ENCODE peak calls at places on chromosomes 3 and 15, in four cellular contexts. M is GM12878, J is HepG2, O is K562. E is an unnamed sample.

GRCh38 chr3:72896996-72897757 is 9.3 kb downstream of the GXYLT2 start:
- DNase-seq in M (no peak), O (no peak), J (no peak), E (no peak)

GRCh38 chr15:40106203-40107161 is 2.2 kb downstream of the BMF start:
- DNase-seq in O (peak), J (peak), M (peak), E (peak)

GRCh38 chr3:52047295-52047960 is 8.9 kb downstream of the DUSP7 start:
- DNase-seq in O (no peak), M (no peak), J (no peak), E (no peak)

GRCh38 chr3:34202975-34203374 is 404.5 kb downstream of the PDCD6IP start:
- DNase-seq in J (no peak), M (no peak), O (no peak), E (no peak)

GRCh38 chr15:43516801-43517353 is 531 bp upstream of the MAP1A start:
- DNase-seq in O (peak), M (no peak), J (no peak), E (no peak)

GRCh38 chr3:89525597-89525996 is 418.2 kb downstream of the EPHA3 start:
- DNase-seq in J (no peak), M (no peak), O (no peak), E (no peak)

GRCh38 chr3:193911784-193912183 is 224.2 kb upstream of the HES1 start:
- DNase-seq in O (no peak), M (no peak), J (no peak), E (no peak)

GRCh38 chr3:128282392-128283196 is 129.3 kb downstream of the EEFSEC start:
- DNase-seq in O (no peak), J (no peak), M (no peak), E (no peak)

GRCh38 chr15:98744506-98744905 is 96.2 kb downstream of the IGF1R start:
- DNase-seq in M (no peak), O (no peak), J (no peak), E (no peak)

GRCh38 chr15:58396181-58396580 is 35.6 kb upstream of the LIPC start:
- DNase-seq in J (no peak), M (no peak), O (no peak), E (no peak)

GRCh38 chr3:127452321-127452821 is 138.2 kb downstream of the TPRA1 start:
- DNase-seq in M (no peak), O (no peak), J (no peak), E (no peak)

GRCh38 chr15:72474466-72474911 is 359 bp downstream of the ARIH1 start:
- DNase-seq in O (no peak), M (no peak), J (no peak), E (peak)

GRCh38 chr3:13347390-13347966 is 72.6 kb downstream of the NUP210 start:
- DNase-seq in M (no peak), O (no peak), J (no peak), E (peak)

GRCh38 chr3:113914646-113915045 is 33.2 kb upstream of the ZDHHC23 start:
- DNase-seq in J (no peak), O (no peak), M (no peak), E (no peak)

GRCh38 chr3:139534992-139535879 is 4.3 kb downstream of the RBP1 start:
- DNase-seq in O (peak), M (no peak), J (peak), E (no peak)

GRCh38 chr3:140022061-140022781 is 87.2 kb downstream of the CLSTN2 start:
- DNase-seq in J (no peak), O (no peak), M (no peak), E (no peak)

GRCh38 chr3:45029661-45030060 is 3.6 kb downstream of the CLEC3B start:
- DNase-seq in O (no peak), M (no peak), J (no peak), E (no peak)
- TF ChIP-seq TCF7 in O (no peak), M (no peak), J (no peak), E (no peak)

DNA sequence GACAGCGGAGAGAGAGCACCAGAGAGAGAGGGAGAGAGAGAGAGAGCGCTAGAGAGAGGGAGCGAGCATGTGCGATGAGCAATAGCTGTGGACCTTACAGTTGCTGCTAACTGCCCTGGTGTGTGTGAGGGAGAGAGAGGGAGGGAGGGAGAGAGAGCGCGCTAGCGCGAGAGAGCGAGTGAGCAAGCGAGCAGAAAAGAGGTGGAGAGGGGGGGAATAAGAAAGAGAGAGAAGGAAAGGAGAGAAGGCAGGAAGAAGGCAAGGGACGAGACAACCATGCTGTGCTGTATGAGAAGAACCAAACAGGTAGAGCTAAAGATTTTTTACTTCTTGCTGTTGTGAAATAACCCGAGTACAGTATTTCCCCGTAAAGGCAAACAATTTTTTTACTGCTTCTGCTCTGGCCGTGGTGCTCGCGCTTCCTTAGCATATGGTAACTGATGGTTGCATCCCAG is at the start of gene GAP43:
- DNase-seq in M (no peak), O (no peak), J (peak), E (peak)
- TF ChIP-seq MAX in M (no peak), O (no peak), J (no peak), E (peak)

GRCh38 chr3:14425574-14426304 is 23.3 kb downstream of the SLC6A6 start:
- DNase-seq in M (no peak), O (no peak), J (no peak), E (no peak)
- TF ChIP-seq TCF7 in M (no peak), O (no peak), J (no peak), E (no peak)

DNA sequence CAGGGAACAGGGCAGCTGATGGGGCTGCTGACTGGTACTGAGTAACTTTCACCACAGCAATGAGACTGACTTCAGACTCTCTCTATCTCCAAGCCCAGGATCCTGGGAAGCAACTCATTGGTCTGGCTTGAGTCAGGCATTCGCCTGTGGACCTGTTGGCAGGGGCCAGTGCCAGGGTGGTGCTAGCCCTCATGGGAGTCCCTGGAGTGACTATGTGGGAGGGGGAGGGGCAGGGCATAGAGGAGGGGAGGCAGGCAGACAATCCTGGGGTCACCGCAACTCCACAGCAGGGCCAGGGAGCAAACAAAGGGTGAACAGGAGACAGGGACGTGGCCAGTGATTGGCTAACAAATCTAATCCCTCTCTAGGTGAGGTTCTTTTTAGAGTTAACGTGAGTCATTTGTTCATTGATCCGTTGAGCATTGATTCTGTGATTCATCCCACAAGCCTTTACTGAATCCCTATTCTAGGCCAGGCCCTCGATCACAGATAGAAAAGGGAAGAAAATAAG is 71.8 kb downstream of the CEMIP start:
- DNase-seq in J (peak), O (no peak), M (no peak), E (no peak)
- TF ChIP-seq MAX in J (no peak), O (no peak), M (no peak), E (no peak)

DNA sequence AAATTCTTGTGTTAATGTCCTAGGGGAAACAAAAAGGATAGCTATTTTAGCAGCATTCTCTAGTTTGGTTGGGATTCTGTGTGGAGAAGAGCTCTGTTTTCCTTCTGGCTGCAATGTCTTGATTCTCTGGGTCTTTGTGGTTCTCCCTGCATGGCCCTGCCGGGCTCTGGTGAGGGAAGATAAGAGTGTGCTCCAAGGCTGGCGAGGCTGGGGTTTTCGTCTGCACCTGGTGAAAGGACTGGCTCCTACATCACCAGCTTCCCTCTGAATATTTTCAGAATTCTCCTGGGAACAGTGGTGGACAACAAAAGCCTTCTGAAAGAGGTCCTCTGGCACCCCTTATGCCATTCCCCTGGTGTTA is 38.1 kb upstream of the SFMBT1 start:
- DNase-seq in J (no peak), M (no peak), O (peak), E (no peak)
- TF ChIP-seq TCF7 in J (no peak), M (no peak), O (no peak), E (no peak)

GRCh38 chr15:101536875-101537405 is 47.4 kb upstream of the PCSK6 start:
- DNase-seq in M (no peak), O (no peak), J (no peak), E (no peak)
- TF ChIP-seq MAX in M (no peak), O (no peak), J (no peak), E (no peak)

E was measured in WTC11.